ENCODE peak calls at places on chromosomes 12 and 14, in eight cellular contexts. One of them, this sample, is unnamed.
A peak's percentile ranks its signal among the peaks of the same experiment; 100 is the strongest.

GRCh38 chr12:10030446-10030845 is at the start of gene CLEC9A:
- DNase-seq in A673: no peak
- DNase-seq in RWPE2: no peak
- DNase-seq in BE2C: no peak
- DNase-seq in CD4-positive, alpha-beta memory T cell: no peak
- DNase-seq in tibial artery: no peak
- DNase-seq in aorta: no peak
- DNase-seq in IMR-90: no peak
- DNase-seq in this sample: no peak

GRCh38 chr12:124567035-124567672 is at the start of gene NCOR2:
- DNase-seq in CD4-positive, alpha-beta memory T cell: peak; percentile 50
- DNase-seq in RWPE2: no peak
- DNase-seq in tibial artery: no peak
- DNase-seq in BE2C: peak; percentile 45
- DNase-seq in aorta: no peak
- DNase-seq in IMR-90: no peak
- DNase-seq in A673: peak; percentile 58
- DNase-seq in this sample: peak; percentile 43

GRCh38 chr14:89743828-89744227 is 210.7 kb downstream of the EFCAB11 start:
- DNase-seq in tibial artery: no peak
- DNase-seq in RWPE2: no peak
- DNase-seq in CD4-positive, alpha-beta memory T cell: no peak
- DNase-seq in IMR-90: no peak
- DNase-seq in A673: no peak
- DNase-seq in BE2C: no peak
- DNase-seq in aorta: no peak
- DNase-seq in this sample: no peak

GRCh38 chr12:51898937-51899336 is 8.4 kb upstream of the ACVRL1 start:
- DNase-seq in RWPE2: peak; percentile 32
- DNase-seq in tibial artery: no peak
- DNase-seq in A673: no peak
- DNase-seq in IMR-90: peak; percentile 69
- DNase-seq in CD4-positive, alpha-beta memory T cell: no peak
- DNase-seq in aorta: peak; percentile 61
- DNase-seq in BE2C: no peak
- DNase-seq in this sample: no peak

GRCh38 chr14:102819176-102819628 is 42.0 kb downstream of the TRAF3 start:
- DNase-seq in RWPE2: no peak
- DNase-seq in A673: no peak
- DNase-seq in BE2C: no peak
- DNase-seq in tibial artery: no peak
- DNase-seq in IMR-90: no peak
- DNase-seq in aorta: no peak
- DNase-seq in CD4-positive, alpha-beta memory T cell: peak; percentile 41
- DNase-seq in this sample: peak; percentile 27

GRCh38 chr12:12562016-12562483 is 613 bp downstream of the DUSP16 start:
- DNase-seq in aorta: peak; percentile 77
- DNase-seq in tibial artery: peak; percentile 68
- DNase-seq in RWPE2: no peak
- DNase-seq in IMR-90: peak; percentile 18
- DNase-seq in CD4-positive, alpha-beta memory T cell: no peak
- DNase-seq in A673: peak; percentile 52
- DNase-seq in BE2C: peak; percentile 30
- DNase-seq in this sample: peak; percentile 21

GRCh38 chr12:100128509-100128908 is 14.2 kb downstream of the BLTP3B start:
- DNase-seq in aorta: no peak
- DNase-seq in A673: peak; percentile 93
- DNase-seq in BE2C: peak; percentile 32
- DNase-seq in tibial artery: peak; percentile 77
- DNase-seq in CD4-positive, alpha-beta memory T cell: no peak
- DNase-seq in IMR-90: peak; percentile 41
- DNase-seq in RWPE2: no peak
- DNase-seq in this sample: no peak

GRCh38 chr12:102172436-102172835 is 25.2 kb downstream of the PMCH start:
- DNase-seq in CD4-positive, alpha-beta memory T cell: no peak
- DNase-seq in A673: no peak
- DNase-seq in tibial artery: no peak
- DNase-seq in RWPE2: no peak
- DNase-seq in aorta: no peak
- DNase-seq in IMR-90: peak; percentile 64
- DNase-seq in BE2C: no peak
- DNase-seq in this sample: no peak

DNA sequence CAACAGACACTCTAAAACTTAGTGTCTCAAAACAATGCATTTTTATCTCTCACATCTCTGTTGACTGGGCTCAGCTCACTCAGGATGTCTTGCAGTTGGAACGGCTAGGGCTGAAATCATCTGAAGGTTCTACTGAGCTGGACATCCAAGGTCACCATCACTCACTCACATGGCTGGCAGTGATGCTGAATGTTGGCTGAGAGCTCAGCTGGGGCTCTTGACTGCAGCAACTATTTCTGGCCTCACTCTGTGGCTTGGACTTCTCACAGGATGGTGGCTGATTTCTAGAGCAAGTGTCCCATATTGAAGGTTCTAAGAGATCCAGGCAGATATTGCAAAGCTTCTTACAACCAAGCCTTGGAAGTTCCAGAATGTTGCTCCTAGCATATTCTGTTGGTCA is 166.5 kb downstream of the ZFP36L1 start:
- DNase-seq in BE2C: no peak
- DNase-seq in IMR-90: no peak
- DNase-seq in A673: no peak
- DNase-seq in aorta: no peak
- DNase-seq in tibial artery: peak; percentile 87
- DNase-seq in CD4-positive, alpha-beta memory T cell: no peak
- DNase-seq in RWPE2: no peak
- DNase-seq in this sample: no peak
- H3K4me1 ChIP-seq in BE2C: no peaks in the 10 kb centered on the region
- H3K4me1 ChIP-seq in IMR-90: peaks cover 2% of the 10 kb centered on the region
- H3K4me1 ChIP-seq in A673: peaks cover 12% of the 10 kb centered on the region
- H3K4me1 ChIP-seq in aorta: peaks cover 3% of the 10 kb centered on the region
- H3K4me1 ChIP-seq in tibial artery: no peaks in the 10 kb centered on the region
- H3K4me1 ChIP-seq in CD4-positive, alpha-beta memory T cell: peaks cover 10% of the 10 kb centered on the region
- H3K4me1 ChIP-seq in RWPE2: no peaks in the 10 kb centered on the region
- H3K4me1 ChIP-seq in this sample: peaks cover 9% of the 10 kb centered on the region

GRCh38 chr12:7089196-7089871 is 2.9 kb downstream of the C1R start:
- DNase-seq in A673: no peak
- DNase-seq in aorta: no peak
- DNase-seq in IMR-90: no peak
- DNase-seq in CD4-positive, alpha-beta memory T cell: no peak
- DNase-seq in BE2C: no peak
- DNase-seq in RWPE2: no peak
- DNase-seq in tibial artery: no peak
- DNase-seq in this sample: no peak
- H3K4me3 ChIP-seq in A673: no peak overlapping the region
- H3K4me3 ChIP-seq in aorta: no peak overlapping the region
- H3K4me3 ChIP-seq in IMR-90: no peak overlapping the region
- H3K4me3 ChIP-seq in CD4-positive, alpha-beta memory T cell: no peak overlapping the region
- H3K4me3 ChIP-seq in BE2C: no peak overlapping the region
- H3K4me3 ChIP-seq in RWPE2: no peak overlapping the region
- H3K4me3 ChIP-seq in tibial artery: no peak overlapping the region
- H3K4me3 ChIP-seq in this sample: no peak overlapping the region

DNA sequence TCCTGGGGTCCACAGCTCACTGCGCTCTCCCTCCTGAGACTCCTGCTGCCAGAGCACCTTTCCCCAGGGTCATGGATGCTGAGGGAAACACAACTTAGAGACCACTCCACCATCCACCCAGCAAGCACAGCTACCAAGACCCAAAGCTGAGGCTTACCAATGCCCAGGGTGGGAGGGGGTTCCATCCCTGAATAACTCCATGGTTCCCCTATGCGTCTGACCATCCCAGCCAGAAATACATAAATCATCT is 36.3 kb downstream of the DAD1 start:
- DNase-seq in RWPE2: no peak
- DNase-seq in IMR-90: no peak
- DNase-seq in aorta: no peak
- DNase-seq in A673: no peak
- DNase-seq in CD4-positive, alpha-beta memory T cell: no peak
- DNase-seq in tibial artery: no peak
- DNase-seq in BE2C: no peak
- DNase-seq in this sample: no peak
- H3K4me1 ChIP-seq in RWPE2: peaks cover 29% of the 10 kb centered on the region
- H3K4me1 ChIP-seq in IMR-90: peaks cover 26% of the 10 kb centered on the region
- H3K4me1 ChIP-seq in aorta: no peaks in the 10 kb centered on the region
- H3K4me1 ChIP-seq in A673: peaks cover 72% of the 10 kb centered on the region
- H3K4me1 ChIP-seq in CD4-positive, alpha-beta memory T cell: peaks cover 96% of the 10 kb centered on the region
- H3K4me1 ChIP-seq in tibial artery: no peaks in the 10 kb centered on the region
- H3K4me1 ChIP-seq in BE2C: peaks cover 4% of the 10 kb centered on the region
- H3K4me1 ChIP-seq in this sample: peaks cover 95% of the 10 kb centered on the region

GRCh38 chr12:2240390-2240789 is 187.6 kb downstream of the CACNA1C start:
- DNase-seq in BE2C: no peak
- DNase-seq in aorta: no peak
- DNase-seq in IMR-90: no peak
- DNase-seq in RWPE2: no peak
- DNase-seq in tibial artery: no peak
- DNase-seq in CD4-positive, alpha-beta memory T cell: no peak
- DNase-seq in A673: no peak
- DNase-seq in this sample: no peak
- H3K4me3 ChIP-seq in BE2C: no peak overlapping the region
- H3K4me3 ChIP-seq in aorta: no peak overlapping the region
- H3K4me3 ChIP-seq in IMR-90: no peak overlapping the region
- H3K4me3 ChIP-seq in RWPE2: no peak overlapping the region
- H3K4me3 ChIP-seq in tibial artery: no peak overlapping the region
- H3K4me3 ChIP-seq in CD4-positive, alpha-beta memory T cell: no peak overlapping the region
- H3K4me3 ChIP-seq in A673: no peak overlapping the region
- H3K4me3 ChIP-seq in this sample: no peak overlapping the region

GRCh38 chr12:132189378-132190011 is 45.2 kb downstream of the NOC4L start:
- DNase-seq in IMR-90: peak; percentile 76
- DNase-seq in A673: peak; percentile 94
- DNase-seq in CD4-positive, alpha-beta memory T cell: peak; percentile 95
- DNase-seq in tibial artery: peak; percentile 94
- DNase-seq in BE2C: peak; percentile 53
- DNase-seq in aorta: peak; percentile 97
- DNase-seq in RWPE2: peak; percentile 88
- DNase-seq in this sample: peak; percentile 91

GRCh38 chr12:132190012-132190755 is 45.9 kb downstream of the NOC4L start:
- DNase-seq in BE2C: no peak
- DNase-seq in tibial artery: no peak
- DNase-seq in A673: no peak
- DNase-seq in IMR-90: no peak
- DNase-seq in aorta: no peak
- DNase-seq in RWPE2: no peak
- DNase-seq in CD4-positive, alpha-beta memory T cell: no peak
- DNase-seq in this sample: peak; percentile 16

GRCh38 chr12:132187646-132188450 is 43.6 kb downstream of the NOC4L start:
- DNase-seq in tibial artery: no peak
- DNase-seq in RWPE2: no peak
- DNase-seq in CD4-positive, alpha-beta memory T cell: no peak
- DNase-seq in IMR-90: no peak
- DNase-seq in aorta: no peak
- DNase-seq in BE2C: no peak
- DNase-seq in A673: no peak
- DNase-seq in this sample: no peak

GRCh38 chr12:132186857-132187620 is 42.8 kb downstream of the NOC4L start:
- DNase-seq in BE2C: no peak
- DNase-seq in IMR-90: no peak
- DNase-seq in CD4-positive, alpha-beta memory T cell: no peak
- DNase-seq in aorta: no peak
- DNase-seq in A673: no peak
- DNase-seq in tibial artery: no peak
- DNase-seq in RWPE2: no peak
- DNase-seq in this sample: no peak

DNA sequence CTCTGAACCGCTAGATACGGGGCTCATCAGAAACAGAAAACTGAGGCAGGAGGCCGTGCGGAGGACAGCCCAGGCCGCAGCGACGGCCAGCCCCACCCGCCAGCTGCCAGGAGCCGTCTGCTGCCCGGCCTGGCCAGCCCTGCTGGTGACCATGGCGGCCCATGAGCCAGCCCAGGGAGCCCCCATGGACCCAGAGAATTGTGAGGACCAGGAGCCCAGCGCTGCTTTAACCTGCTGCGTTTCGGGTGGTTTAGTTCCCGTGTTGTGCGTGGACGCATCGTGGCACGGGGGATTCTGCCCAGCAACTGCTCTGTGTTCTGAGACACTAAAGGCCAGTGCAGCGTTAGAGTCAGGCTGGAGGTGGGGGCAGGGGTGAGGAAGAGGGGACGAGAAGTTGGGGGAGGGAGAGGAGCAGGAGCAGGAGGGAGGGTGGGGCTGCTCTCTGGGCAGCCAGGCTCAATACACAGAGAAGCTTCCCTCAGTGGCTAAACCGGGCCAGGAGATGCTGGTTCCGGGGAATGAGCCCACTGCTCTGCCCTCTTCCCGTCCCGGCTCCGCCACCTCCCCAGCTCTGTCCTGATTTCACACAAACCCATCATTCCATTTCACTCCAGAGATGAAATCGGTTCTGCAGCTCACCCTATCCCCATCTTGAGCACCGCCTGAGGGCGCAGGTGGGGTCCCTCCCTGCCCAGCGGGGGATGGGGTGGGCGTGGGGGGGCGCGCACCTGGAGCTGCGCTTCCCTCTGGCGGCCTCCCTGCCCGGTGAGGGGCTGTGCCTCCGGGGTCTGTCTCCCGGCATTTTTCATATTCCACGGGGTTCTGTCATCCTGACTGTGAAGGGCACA is 44.4 kb downstream of the NOC4L start:
- DNase-seq in BE2C: no peak
- DNase-seq in aorta: no peak
- DNase-seq in A673: no peak
- DNase-seq in CD4-positive, alpha-beta memory T cell: peak; percentile 22
- DNase-seq in RWPE2: no peak
- DNase-seq in tibial artery: no peak
- DNase-seq in IMR-90: no peak
- DNase-seq in this sample: no peak
- H3K4me1 ChIP-seq in BE2C: peaks cover 10% of the 10 kb centered on the region
- H3K4me1 ChIP-seq in aorta: no peaks in the 10 kb centered on the region
- H3K4me1 ChIP-seq in A673: peaks cover 21% of the 10 kb centered on the region
- H3K4me1 ChIP-seq in CD4-positive, alpha-beta memory T cell: peaks cover 49% of the 10 kb centered on the region
- H3K4me1 ChIP-seq in RWPE2: no peaks in the 10 kb centered on the region
- H3K4me1 ChIP-seq in tibial artery: no peaks in the 10 kb centered on the region
- H3K4me1 ChIP-seq in IMR-90: peaks cover 5% of the 10 kb centered on the region
- H3K4me1 ChIP-seq in this sample: peaks cover 40% of the 10 kb centered on the region

DNA sequence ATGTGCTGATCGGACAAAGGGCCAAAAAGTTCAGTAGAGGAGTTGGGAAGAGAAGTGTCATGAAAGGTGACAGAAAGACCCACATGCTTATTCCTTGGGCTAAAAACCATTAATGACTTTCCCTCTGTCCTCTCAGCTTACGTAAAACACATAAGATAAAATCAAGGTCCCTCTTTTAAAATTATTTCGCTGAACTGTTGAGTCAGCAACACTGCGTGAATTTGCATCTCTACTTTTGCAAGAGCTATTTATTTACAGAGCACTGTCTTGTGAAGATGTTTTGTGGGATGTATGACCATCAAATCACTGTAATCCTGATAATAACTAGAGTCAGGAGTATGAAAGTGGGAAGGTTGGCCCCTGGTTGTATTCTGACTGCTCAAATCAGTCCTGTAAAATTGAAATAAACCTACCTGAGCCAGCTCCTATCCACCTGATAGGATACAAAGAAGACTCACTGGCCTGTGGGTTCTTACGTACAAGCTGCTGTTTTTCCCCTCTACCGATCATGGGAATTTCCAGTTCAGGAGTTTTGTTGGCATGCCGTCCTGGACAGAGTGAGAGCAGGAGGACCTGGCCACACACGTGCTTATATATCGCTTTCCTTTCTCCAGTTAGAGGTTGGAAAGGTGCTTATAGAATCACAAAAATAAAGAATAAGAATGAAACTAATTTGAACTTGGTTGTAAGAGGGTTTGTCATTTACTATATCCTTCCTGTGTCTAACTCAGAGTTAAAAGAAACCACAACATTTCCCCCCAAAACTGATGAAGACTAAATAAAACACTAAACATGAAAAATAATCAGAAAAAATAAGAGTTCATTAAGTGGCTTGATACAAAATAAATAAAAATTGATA is 42.9 kb downstream of the IFNG-AS1 start:
- DNase-seq in aorta: no peak
- DNase-seq in BE2C: no peak
- DNase-seq in IMR-90: no peak
- DNase-seq in A673: no peak
- DNase-seq in tibial artery: no peak
- DNase-seq in CD4-positive, alpha-beta memory T cell: no peak
- DNase-seq in RWPE2: no peak
- DNase-seq in this sample: no peak
- H3K4me3 ChIP-seq in aorta: no peak overlapping the region
- H3K4me3 ChIP-seq in BE2C: no peak overlapping the region
- H3K4me3 ChIP-seq in IMR-90: no peak overlapping the region
- H3K4me3 ChIP-seq in A673: no peak overlapping the region
- H3K4me3 ChIP-seq in tibial artery: no peak overlapping the region
- H3K4me3 ChIP-seq in CD4-positive, alpha-beta memory T cell: no peak overlapping the region
- H3K4me3 ChIP-seq in RWPE2: no peak overlapping the region
- H3K4me3 ChIP-seq in this sample: no peak overlapping the region